ENCODE peak calls at places on chromosomes 13 and 19, in five cellular contexts. S is BE2C, U is astrocyte, I is gastrocnemius medialis, K is left ventricle myocardium inferior. X is an unnamed sample.

GRCh38 chr19:43774103-43774939 is 6.5 kb downstream of the KCNN4 start:
- DNase-seq in S (peak), U (peak), I (peak), K (peak), X (peak)

GRCh38 chr13:24087611-24088235 is 72.8 kb upstream of the SPATA13 start:
- DNase-seq in S (no peak), U (no peak), I (no peak), K (no peak), X (no peak)

GRCh38 chr19:56725829-56726424 is 54.4 kb upstream of the ZNF835 start:
- DNase-seq in S (no peak), U (no peak), I (no peak), K (no peak), X (no peak)

GRCh38 chr13:45180713-45181601 is 19.9 kb downstream of the KCTD4 start:
- DNase-seq in S (no peak), U (no peak), I (no peak), K (no peak), X (no peak)

GRCh38 chr19:17103177-17103576 is 27.6 kb downstream of the MYO9B start:
- DNase-seq in S (no peak), U (no peak), I (no peak), K (no peak), X (peak)

GRCh38 chr19:33520048-33520643 is 1.4 kb downstream of the PEPD start:
- DNase-seq in S (no peak), U (no peak), I (no peak), K (no peak), X (no peak)

GRCh38 chr19:14559916-14560775 is 11.7 kb downstream of the NDUFB7 start:
- DNase-seq in S (no peak), U (no peak), I (peak), K (peak), X (no peak)

GRCh38 chr19:55300821-55301458 is 17.1 kb downstream of the BRSK1 start:
- DNase-seq in S (no peak), U (no peak), I (no peak), K (no peak), X (no peak)

GRCh38 chr19:5309438-5310204 is 31.0 kb downstream of the PTPRS start:
- DNase-seq in S (peak), U (no peak), I (no peak), K (no peak), X (peak)
- TF ChIP-seq CTCF in S (peak), U (no peak), I (no peak), K (no peak), X (no peak)

DNA sequence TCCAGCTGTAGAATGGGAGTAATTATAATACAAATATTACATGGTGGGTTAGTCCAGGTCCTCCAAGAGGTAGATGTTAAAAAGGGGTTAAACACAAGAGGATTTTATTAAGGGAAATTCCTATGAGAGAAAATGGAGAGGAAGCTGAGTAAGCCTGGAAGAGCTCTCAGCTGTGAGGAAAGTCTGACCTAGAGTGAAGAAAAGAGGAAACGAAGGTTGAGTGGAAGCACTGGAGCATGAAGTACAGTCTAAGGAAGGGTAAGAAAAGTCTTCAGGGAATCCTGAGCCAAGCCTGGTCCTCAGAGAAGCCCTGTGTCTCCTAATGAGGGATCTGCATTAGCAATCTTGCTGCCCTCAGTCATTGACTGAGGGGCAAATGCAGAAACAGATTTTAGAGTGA is 506.2 kb downstream of the GPC5 start:
- DNase-seq in S (no peak), U (no peak), I (no peak), K (no peak), X (no peak)
- TF ChIP-seq CTCF in S (no peak), U (no peak), I (no peak), K (no peak), X (no peak)

GRCh38 chr13:49908637-49909036 is 27.5 kb downstream of the SPRYD7 start:
- DNase-seq in S (no peak), U (no peak), I (no peak), K (no peak), X (no peak)
- TF ChIP-seq CTCF in S (peak), U (no peak), I (no peak), K (no peak), X (no peak)

DNA sequence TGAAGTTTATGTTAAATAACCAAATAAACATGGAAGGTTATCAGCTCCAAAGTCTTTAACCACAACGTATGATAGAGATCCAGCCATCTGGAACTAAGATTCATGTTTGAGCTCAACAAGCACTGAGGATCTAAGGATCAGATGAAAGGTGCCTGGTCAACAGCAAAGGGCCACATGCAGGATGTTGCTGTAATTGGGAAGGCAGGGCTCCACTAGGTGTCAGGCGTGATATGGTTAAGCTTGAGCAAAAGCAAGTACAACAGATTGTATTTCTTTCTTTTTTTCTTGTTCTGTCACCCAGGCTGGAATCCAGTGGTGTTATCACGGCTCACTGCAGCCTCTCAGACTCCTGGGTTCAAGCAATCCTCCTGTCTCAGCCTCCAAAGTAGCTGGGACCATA is 12.0 kb downstream of the EBPL start:
- DNase-seq in S (no peak), U (no peak), I (no peak), K (no peak), X (no peak)
- TF ChIP-seq CTCF in S (no peak), U (peak), I (no peak), K (peak), X (no peak)

GRCh38 chr19:6754653-6755463 is 12.4 kb downstream of the SH2D3A start:
- DNase-seq in S (no peak), U (no peak), I (no peak), K (no peak), X (no peak)

GRCh38 chr19:6751189-6751588 is 11.7 kb downstream of the TRIP10 start:
- DNase-seq in S (no peak), U (no peak), I (no peak), K (no peak), X (no peak)

GRCh38 chr19:6754136-6754535 is 13.1 kb downstream of the SH2D3A start:
- DNase-seq in S (no peak), U (no peak), I (no peak), K (no peak), X (no peak)

GRCh38 chr19:6752257-6753177 is 13.0 kb downstream of the TRIP10 start:
- DNase-seq in S (no peak), U (no peak), I (no peak), K (no peak), X (peak)

GRCh38 chr19:6753178-6754031 is 13.8 kb downstream of the SH2D3A start:
- DNase-seq in S (peak), U (peak), I (peak), K (peak), X (peak)
- TF ChIP-seq CTCF in S (peak), U (no peak), I (peak), K (peak), X (no peak)

GRCh38 chr13:33606692-33607091 is 211.3 kb upstream of the RFC3 start:
- DNase-seq in S (no peak), U (no peak), I (no peak), K (no peak), X (no peak)
- TF ChIP-seq CTCF in S (no peak), U (no peak), I (no peak), K (no peak), X (no peak)

GRCh38 chr19:12997967-12998940 is 3.0 kb downstream of the NFIX start:
- DNase-seq in S (no peak), U (no peak), I (no peak), K (no peak), X (no peak)

GRCh38 chr19:12994701-12995595 is at the start of gene NFIX:
- DNase-seq in S (peak), U (no peak), I (peak), K (peak), X (no peak)

GRCh38 chr19:12995596-12996541 is 594 bp downstream of the NFIX start:
- DNase-seq in S (no peak), U (no peak), I (no peak), K (no peak), X (no peak)

GRCh38 chr19:12997225-12997966 is 2.1 kb downstream of the NFIX start:
- DNase-seq in S (no peak), U (no peak), I (no peak), K (no peak), X (no peak)

DNA sequence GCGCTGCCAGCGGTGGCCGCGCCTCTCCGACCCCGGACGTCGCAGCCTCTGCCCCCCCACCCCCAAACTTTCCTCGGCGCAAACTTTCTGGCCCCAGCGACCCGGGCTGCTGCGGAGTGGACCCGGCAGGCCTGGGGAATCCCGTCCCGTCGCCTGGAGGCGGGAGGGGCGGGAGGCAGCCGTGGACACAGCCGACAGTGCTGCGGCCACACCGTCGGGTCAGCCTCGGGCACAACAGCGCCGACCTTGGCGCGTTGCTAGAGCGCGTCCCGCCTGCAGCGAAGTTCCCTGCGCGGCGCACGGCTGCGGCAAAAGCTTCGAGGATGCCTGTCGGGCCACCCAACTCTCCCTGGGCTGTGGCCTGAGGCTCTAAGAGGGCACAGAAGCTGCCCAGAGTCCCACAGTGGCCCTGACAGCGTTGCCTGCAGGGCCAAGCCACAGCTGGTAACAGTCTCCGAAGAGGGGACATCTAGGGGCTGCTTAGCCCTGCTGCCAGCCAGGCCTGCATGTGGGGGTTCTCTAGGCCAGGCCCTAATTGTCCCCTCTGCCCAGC is 1.3 kb downstream of the NFIX start:
- DNase-seq in S (no peak), U (no peak), I (peak), K (no peak), X (peak)
- TF ChIP-seq CTCF in S (no peak), U (no peak), I (no peak), K (no peak), X (no peak)

DNA sequence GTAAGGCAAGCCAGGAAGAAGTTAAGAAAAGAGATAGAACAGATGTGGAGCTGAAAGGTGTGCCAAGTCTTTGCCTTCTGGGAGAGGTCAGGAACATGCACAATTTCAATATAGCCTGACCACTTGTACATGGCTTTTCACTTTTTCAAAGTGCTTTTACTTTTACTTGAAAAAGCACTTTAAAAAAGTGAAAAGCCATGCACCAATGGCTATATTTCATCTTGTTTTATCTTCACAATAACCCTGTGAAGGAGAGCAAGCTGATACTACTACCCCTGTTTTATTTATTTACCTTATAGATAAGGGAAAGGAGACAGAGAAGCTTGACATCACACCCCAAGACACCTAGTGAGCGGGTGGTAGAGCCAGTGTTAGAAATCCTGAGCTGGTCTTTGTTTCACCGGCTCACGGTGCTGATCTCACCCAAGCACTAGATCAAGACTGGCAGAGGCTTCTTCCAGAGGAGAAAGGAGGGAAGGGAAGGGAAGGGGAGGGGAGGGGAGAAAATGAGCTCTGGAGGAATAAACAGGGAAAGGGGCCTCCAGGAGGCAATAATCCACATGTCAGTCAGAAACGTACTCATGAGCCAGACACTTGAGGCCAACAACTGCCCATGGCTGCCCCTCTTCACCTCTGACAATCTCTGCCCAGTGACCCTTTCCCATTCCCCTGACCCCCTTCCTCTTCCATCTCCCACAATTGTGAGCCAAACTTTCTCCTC is 455.4 kb downstream of the FOXO1 start:
- DNase-seq in S (no peak), U (no peak), I (no peak), K (no peak), X (no peak)
- TF ChIP-seq CTCF in S (no peak), U (no peak), I (no peak), K (no peak), X (no peak)

GRCh38 chr13:51935326-51936171 is 73.8 kb downstream of the CCDC70 start:
- DNase-seq in S (no peak), U (no peak), I (no peak), K (no peak), X (no peak)
- TF ChIP-seq CTCF in S (peak), U (no peak), I (no peak), K (peak), X (no peak)

GRCh38 chr13:25352230-25352629 is 19.5 kb upstream of the ATP8A2 start:
- DNase-seq in S (no peak), U (no peak), I (no peak), K (no peak), X (no peak)
- TF ChIP-seq CTCF in S (no peak), U (no peak), I (no peak), K (no peak), X (no peak)

X was measured in glutamatergic neuron.